ENCODE peak calls at places on chromosomes 13 and 19, in five cellular contexts. L is IMR-90, F is fibroblast of villous mesenchyme, S is Panc1, P is osteoblast. R is an unnamed sample.

GRCh38 chr13:44323754-44324153 is 49.9 kb upstream of the SERP2 start:
- DNase-seq in F (no peak), L (no peak), S (no peak), P (no peak), R (no peak)

GRCh38 chr13:100274942-100275506 is 186.1 kb downstream of the PCCA start:
- DNase-seq in L (peak; percentile 4), S (no peak), F (peak; percentile 42), P (peak; percentile 36), R (no peak)

GRCh38 chr19:48539503-48540096 is 12.4 kb upstream of the SULT2B1 start:
- DNase-seq in L (peak; percentile 82), F (peak; percentile 50), S (no peak), P (peak; percentile 85), R (peak; percentile 84)

GRCh38 chr13:57633950-57634828 is 2.6 kb downstream of the PCDH17 start:
- DNase-seq in S (no peak), P (peak; percentile 65), F (no peak), L (no peak), R (no peak)

GRCh38 chr19:48629599-48630288 is 7.4 kb downstream of the DBP start:
- DNase-seq in S (no peak), F (peak; percentile 58), L (no peak), P (peak; percentile 89), R (no peak)

GRCh38 chr19:52725528-52725961 is 9.3 kb downstream of the ZNF611 start:
- DNase-seq in P (no peak), L (no peak), S (no peak), F (no peak), R (no peak)

GRCh38 chr19:4393947-4394590 is 6.3 kb downstream of the SH3GL1 start:
- DNase-seq in F (peak; percentile 62), P (peak; percentile 85), L (no peak), S (no peak), R (peak; percentile 74)

GRCh38 chr13:113840541-113841354 is 23.1 kb downstream of the GAS6 start:
- DNase-seq in S (no peak), F (no peak), L (no peak), P (no peak), R (no peak)

GRCh38 chr13:70890289-70890688 is 782.0 kb upstream of the KLHL1 start:
- DNase-seq in L (no peak), S (no peak), F (no peak), P (no peak), R (no peak)

GRCh38 chr19:13103961-13104847 is 1.5 kb upstream of the LYL1 start:
- DNase-seq in P (peak; percentile 94), S (no peak), F (no peak), L (no peak), R (no peak)

GRCh38 chr13:31790992-31791391 is 51.7 kb downstream of the RXFP2 start:
- DNase-seq in L (peak; percentile 17), F (peak; percentile 80), P (peak; percentile 35), S (no peak), R (peak; percentile 5)

GRCh38 chr19:24003537-24003936 is 83.5 kb upstream of the ZNF254 start:
- DNase-seq in L (no peak), P (peak; percentile 46), S (no peak), F (no peak), R (no peak)

GRCh38 chr13:27968316-27969072 is 621 bp downstream of the CDX2 start:
- DNase-seq in S (no peak), F (no peak), P (peak; percentile 66), L (no peak), R (no peak)

GRCh38 chr13:74695021-74695800 is 561.0 kb upstream of the KLF12 start:
- DNase-seq in L (no peak), S (no peak), P (peak; percentile 36), F (peak; percentile 16), R (peak; percentile 34)

GRCh38 chr19:15702590-15702930 is 25.3 kb upstream of the OR10H2 start:
- DNase-seq in P (no peak), L (no peak), F (peak; percentile 57), S (no peak), R (peak; percentile 21)

GRCh38 chr19:29873024-29873800 is 61.4 kb downstream of the CCNE1 start:
- DNase-seq in P (peak; percentile 95), F (peak; percentile 14), S (no peak), L (no peak), R (peak; percentile 25)

GRCh38 chr13:68099616-68100015 is 869.5 kb upstream of the PCDH9 start:
- DNase-seq in P (no peak), S (peak; percentile 10), L (peak; percentile 17), F (peak; percentile 1), R (peak; percentile 2)

GRCh38 chr19:20153281-20153680 is 13.7 kb upstream of the ZNF486 start:
- DNase-seq in L (no peak), S (no peak), F (no peak), P (no peak), R (no peak)

GRCh38 chr13:38264363-38265134 is 85.1 kb upstream of the UFM1 start:
- DNase-seq in S (no peak), L (no peak), F (no peak), P (no peak), R (no peak)

GRCh38 chr13:40994581-40995230 is 24.4 kb downstream of the ELF1 start:
- DNase-seq in F (no peak), P (no peak), L (no peak), S (no peak), R (no peak)

GRCh38 chr13:113670541-113670940 is 3.5 kb downstream of the GRK1 start:
- DNase-seq in P (peak; percentile 26), S (no peak), F (no peak), L (no peak), R (no peak)

GRCh38 chr13:87820221-87820620 is 149.1 kb downstream of the SLITRK5 start:
- DNase-seq in S (no peak), L (no peak), P (no peak), F (no peak), R (peak; percentile 7)

GRCh38 chr13:43285891-43286602 is 262.7 kb downstream of the DNAJC15 start:
- DNase-seq in F (no peak), S (no peak), L (peak; percentile 68), P (no peak), R (peak; percentile 36)

GRCh38 chr13:61414136-61414535 is 1.5 kb downstream of the PCDH20 start:
- DNase-seq in L (no peak), F (no peak), P (peak; percentile 29), S (no peak), R (no peak)

GRCh38 chr13:103430368-103430767 is 364.2 kb upstream of the SLC10A2 start:
- DNase-seq in S (no peak), F (no peak), P (no peak), L (no peak), R (no peak)

GRCh38 chr13:104015646-104016396 is 949.6 kb upstream of the SLC10A2 start:
- DNase-seq in L (peak; percentile 83), P (no peak), S (no peak), F (peak; percentile 70), R (peak; percentile 73)

GRCh38 chr19:5389353-5389752 is 48.7 kb upstream of the PTPRS start:
- DNase-seq in S (no peak), P (no peak), L (no peak), F (no peak), R (no peak)

GRCh38 chr13:21069561-21070004 is 8.2 kb upstream of the LATS2 start:
- DNase-seq in S (peak; percentile 38), L (peak; percentile 99), P (peak; percentile 93), F (peak; percentile 99), R (peak; percentile 96)

GRCh38 chr13:77478645-77478997 is 56.9 kb upstream of the SCEL start:
- DNase-seq in S (no peak), P (no peak), F (no peak), L (no peak), R (no peak)
- H3K4me3 ChIP-seq in S (peak overlapping the region; percentile 41), P (peak overlapping the region; percentile 77), F (peak overlapping the region; percentile 67), L (no peak overlapping the region), R (no peak overlapping the region)

DNA sequence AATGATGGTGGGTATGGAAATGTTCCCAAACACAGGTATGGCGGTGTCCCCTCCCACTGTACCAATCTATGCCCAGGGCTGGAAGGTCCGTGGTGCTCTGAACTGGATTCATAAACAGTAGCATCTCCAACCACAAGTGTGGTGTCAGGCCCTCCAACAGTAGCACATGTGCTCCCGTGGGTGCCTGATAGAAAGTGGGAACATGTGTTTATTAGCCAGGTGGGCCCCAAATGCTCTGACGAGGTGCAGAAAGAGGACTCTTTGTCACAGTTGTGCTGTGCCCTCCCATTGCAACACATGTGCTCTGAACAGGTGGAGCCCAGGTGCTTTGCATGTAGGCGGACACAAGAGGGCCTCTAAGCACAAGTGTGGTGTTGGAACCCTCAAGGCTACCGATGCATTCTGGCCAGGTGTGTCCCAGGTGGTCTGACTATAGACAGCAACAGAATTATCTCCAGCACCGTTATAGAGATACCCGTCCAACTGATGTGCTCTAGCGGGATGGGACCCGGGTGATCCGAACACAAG is 75.4 kb upstream of the ZNF30 start:
- DNase-seq in P (no peak), S (no peak), L (no peak), F (no peak), R (no peak)
- TF ChIP-seq CTCF in P (no peak), S (no peak), L (no peak), F (no peak), R (no peak)

DNA sequence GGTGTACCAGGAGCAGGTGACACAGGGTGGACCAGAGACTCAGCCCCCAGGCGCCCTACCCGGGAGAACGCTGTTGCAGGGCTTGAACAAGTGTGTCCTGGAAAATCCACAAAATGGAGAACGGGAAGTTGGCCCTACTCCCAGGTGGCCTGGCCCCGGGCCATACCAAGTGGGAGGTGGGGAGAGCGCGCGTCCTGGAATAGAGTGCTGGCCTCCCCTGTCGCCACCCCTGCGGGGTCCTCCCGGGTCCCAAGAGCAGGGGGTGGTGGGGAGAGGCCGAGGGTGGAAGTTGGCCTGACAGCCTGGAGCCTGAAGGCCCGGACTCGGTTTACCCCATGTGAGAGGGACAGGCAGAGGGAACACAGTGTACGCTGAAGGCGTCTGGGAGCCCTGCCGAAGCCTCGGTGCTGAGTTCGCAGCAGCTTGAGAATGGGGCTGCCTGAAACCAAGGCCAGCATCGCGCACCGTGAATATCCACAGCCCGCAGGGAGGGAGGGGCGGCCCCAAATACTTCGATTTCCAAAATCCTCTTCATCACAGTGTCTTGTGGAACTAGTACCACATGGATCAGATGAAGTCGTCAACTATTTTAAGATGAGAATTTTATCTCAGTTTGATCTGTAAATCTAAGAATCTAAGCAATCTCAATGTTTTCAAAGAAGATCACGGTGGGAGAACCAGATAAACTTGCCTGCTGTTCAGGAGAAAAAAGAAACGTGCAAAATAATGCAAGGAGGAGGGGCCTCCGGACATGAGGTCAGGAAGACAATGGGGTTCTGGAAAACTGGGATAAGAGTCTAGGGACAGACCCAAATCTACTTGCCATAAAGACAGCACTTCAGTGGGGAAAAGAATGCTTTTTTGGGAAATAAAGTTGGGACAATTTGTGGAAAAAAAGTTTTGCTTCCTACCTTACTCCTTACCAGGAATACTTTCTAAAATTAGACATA is 10.4 kb upstream of the KLF16 start:
- DNase-seq in L (no peak), P (peak; percentile 74), S (no peak), F (no peak), R (no peak)
- H3K4me3 ChIP-seq in L (no peak overlapping the region), P (no peak overlapping the region), S (peak overlapping the region; percentile 80), F (peak overlapping the region; percentile 85), R (peak overlapping the region; percentile 3)

DNA sequence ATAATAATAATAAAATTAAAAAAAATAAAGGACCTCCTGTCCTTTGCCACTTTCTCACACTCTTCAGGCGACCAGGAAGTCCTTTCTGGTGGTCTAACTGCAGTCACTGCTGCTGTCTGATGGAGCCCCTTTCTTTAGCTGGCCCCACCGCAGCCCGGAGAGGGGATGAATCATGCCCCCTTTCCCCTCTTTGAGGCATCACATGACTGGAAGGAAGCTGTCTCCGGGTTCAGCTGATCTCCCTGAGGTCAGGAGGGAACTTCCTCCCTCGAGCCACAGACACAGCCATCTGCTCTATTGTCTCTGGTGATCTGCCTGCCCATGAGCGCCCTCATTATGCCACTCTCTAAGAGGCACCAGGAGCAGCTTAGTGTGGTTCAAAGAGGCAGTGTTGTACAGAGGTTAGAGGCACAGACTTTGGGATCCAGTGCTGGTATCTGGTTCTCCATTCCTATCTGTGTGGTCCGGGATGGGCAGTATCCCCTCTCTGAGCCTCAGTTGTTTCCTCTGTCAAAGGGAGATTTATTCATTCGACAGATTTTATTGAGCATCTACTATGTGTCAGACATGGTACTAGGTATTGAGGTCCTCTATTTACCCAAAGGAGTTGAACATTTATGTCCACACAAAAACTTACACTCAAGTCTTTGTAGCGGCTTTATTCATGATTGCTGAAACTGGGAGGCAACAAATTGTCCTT is 30.0 kb downstream of the VAV1 start:
- DNase-seq in P (no peak), S (no peak), L (no peak), F (no peak), R (peak; percentile 4)
- TF ChIP-seq CTCF in P (no peak), S (no peak), L (no peak), F (no peak), R (no peak)

R was measured in cardiac fibroblast.